ENCODE peak calls at places on chromosomes 13 and 19, in eight cellular contexts. One of them, this sample, is unnamed.

GRCh38 chr19:15249912-15250634 is 17.8 kb upstream of the EPHX3 start:
- DNase-seq in WERI-Rb-1: no peak
- DNase-seq in left lung: no peak
- DNase-seq in dorsolateral prefrontal cortex: no peak
- DNase-seq in adrenal gland: no peak
- DNase-seq in cardiac fibroblast: peak
- DNase-seq in epithelial cell of proximal tubule: no peak
- DNase-seq in tibial nerve: no peak
- DNase-seq in this sample: peak

GRCh38 chr19:9828551-9829063 is 889 bp downstream of the UBL5 start:
- DNase-seq in WERI-Rb-1: no peak
- DNase-seq in left lung: no peak
- DNase-seq in dorsolateral prefrontal cortex: no peak
- DNase-seq in adrenal gland: no peak
- DNase-seq in cardiac fibroblast: no peak
- DNase-seq in epithelial cell of proximal tubule: no peak
- DNase-seq in tibial nerve: no peak
- DNase-seq in this sample: no peak

GRCh38 chr13:39656325-39656677 is 839 bp downstream of the COG6 start:
- DNase-seq in WERI-Rb-1: no peak
- DNase-seq in left lung: no peak
- DNase-seq in dorsolateral prefrontal cortex: no peak
- DNase-seq in adrenal gland: no peak
- DNase-seq in cardiac fibroblast: peak
- DNase-seq in epithelial cell of proximal tubule: no peak
- DNase-seq in tibial nerve: no peak
- DNase-seq in this sample: peak

GRCh38 chr19:56507446-56508281 is at the start of gene ZNF471:
- DNase-seq in WERI-Rb-1: peak
- DNase-seq in left lung: peak
- DNase-seq in dorsolateral prefrontal cortex: peak
- DNase-seq in adrenal gland: peak
- DNase-seq in cardiac fibroblast: peak
- DNase-seq in epithelial cell of proximal tubule: peak
- DNase-seq in tibial nerve: peak
- DNase-seq in this sample: peak

GRCh38 chr19:41957838-41958366 is 1.2 kb downstream of the RABAC1 start:
- DNase-seq in WERI-Rb-1: peak
- DNase-seq in left lung: peak
- DNase-seq in dorsolateral prefrontal cortex: no peak
- DNase-seq in adrenal gland: peak
- DNase-seq in cardiac fibroblast: peak
- DNase-seq in epithelial cell of proximal tubule: peak
- DNase-seq in tibial nerve: no peak
- DNase-seq in this sample: peak

GRCh38 chr19:42202290-42202867 is 15.1 kb downstream of the DEDD2 start:
- DNase-seq in WERI-Rb-1: no peak
- DNase-seq in left lung: no peak
- DNase-seq in dorsolateral prefrontal cortex: no peak
- DNase-seq in adrenal gland: no peak
- DNase-seq in cardiac fibroblast: no peak
- DNase-seq in epithelial cell of proximal tubule: no peak
- DNase-seq in tibial nerve: no peak
- DNase-seq in this sample: no peak

GRCh38 chr19:16714702-16715294 is 4.8 kb upstream of the NWD1 start:
- DNase-seq in WERI-Rb-1: peak
- DNase-seq in left lung: peak
- DNase-seq in dorsolateral prefrontal cortex: peak
- DNase-seq in adrenal gland: peak
- DNase-seq in cardiac fibroblast: peak
- DNase-seq in epithelial cell of proximal tubule: no peak
- DNase-seq in tibial nerve: peak
- DNase-seq in this sample: peak

GRCh38 chr19:8488351-8488750 is 14.1 kb downstream of the PRAM1 start:
- DNase-seq in WERI-Rb-1: no peak
- DNase-seq in left lung: no peak
- DNase-seq in dorsolateral prefrontal cortex: no peak
- DNase-seq in adrenal gland: no peak
- DNase-seq in cardiac fibroblast: no peak
- DNase-seq in epithelial cell of proximal tubule: no peak
- DNase-seq in tibial nerve: no peak
- DNase-seq in this sample: no peak

GRCh38 chr13:28716511-28716910 is 2.3 kb downstream of the SLC46A3 start:
- DNase-seq in WERI-Rb-1: no peak
- DNase-seq in left lung: peak
- DNase-seq in dorsolateral prefrontal cortex: no peak
- DNase-seq in adrenal gland: peak
- DNase-seq in cardiac fibroblast: peak
- DNase-seq in epithelial cell of proximal tubule: peak
- DNase-seq in tibial nerve: no peak
- DNase-seq in this sample: peak

GRCh38 chr19:31334101-31334848 is 15.0 kb downstream of the TSHZ3 start:
- DNase-seq in WERI-Rb-1: no peak
- DNase-seq in left lung: no peak
- DNase-seq in dorsolateral prefrontal cortex: no peak
- DNase-seq in adrenal gland: no peak
- DNase-seq in cardiac fibroblast: peak
- DNase-seq in epithelial cell of proximal tubule: no peak
- DNase-seq in tibial nerve: no peak
- DNase-seq in this sample: peak

GRCh38 chr19:7088999-7089398 is 19.5 kb downstream of the ZNF557 start:
- DNase-seq in WERI-Rb-1: no peak
- DNase-seq in left lung: no peak
- DNase-seq in dorsolateral prefrontal cortex: no peak
- DNase-seq in adrenal gland: no peak
- DNase-seq in cardiac fibroblast: no peak
- DNase-seq in epithelial cell of proximal tubule: no peak
- DNase-seq in tibial nerve: no peak
- DNase-seq in this sample: no peak

GRCh38 chr19:46759817-46760333 is 13.6 kb upstream of the STRN4 start:
- DNase-seq in WERI-Rb-1: no peak
- DNase-seq in left lung: no peak
- DNase-seq in dorsolateral prefrontal cortex: no peak
- DNase-seq in adrenal gland: no peak
- DNase-seq in cardiac fibroblast: peak
- DNase-seq in epithelial cell of proximal tubule: no peak
- DNase-seq in tibial nerve: peak
- DNase-seq in this sample: peak

GRCh38 chr19:50896591-50897190 is 14.5 kb downstream of the KLK4 start:
- DNase-seq in WERI-Rb-1: peak
- DNase-seq in left lung: no peak
- DNase-seq in dorsolateral prefrontal cortex: no peak
- DNase-seq in adrenal gland: peak
- DNase-seq in cardiac fibroblast: peak
- DNase-seq in epithelial cell of proximal tubule: peak
- DNase-seq in tibial nerve: no peak
- DNase-seq in this sample: peak

GRCh38 chr19:11813801-11814706 is at the start of gene ZNF440:
- DNase-seq in WERI-Rb-1: peak
- DNase-seq in left lung: peak
- DNase-seq in dorsolateral prefrontal cortex: peak
- DNase-seq in adrenal gland: peak
- DNase-seq in cardiac fibroblast: peak
- DNase-seq in epithelial cell of proximal tubule: no peak
- DNase-seq in tibial nerve: peak
- DNase-seq in this sample: peak

GRCh38 chr13:29428310-29428991 is 167.0 kb downstream of the SLC7A1 start:
- DNase-seq in WERI-Rb-1: peak
- DNase-seq in left lung: no peak
- DNase-seq in dorsolateral prefrontal cortex: no peak
- DNase-seq in adrenal gland: no peak
- DNase-seq in cardiac fibroblast: no peak
- DNase-seq in epithelial cell of proximal tubule: no peak
- DNase-seq in tibial nerve: no peak
- DNase-seq in this sample: peak

DNA sequence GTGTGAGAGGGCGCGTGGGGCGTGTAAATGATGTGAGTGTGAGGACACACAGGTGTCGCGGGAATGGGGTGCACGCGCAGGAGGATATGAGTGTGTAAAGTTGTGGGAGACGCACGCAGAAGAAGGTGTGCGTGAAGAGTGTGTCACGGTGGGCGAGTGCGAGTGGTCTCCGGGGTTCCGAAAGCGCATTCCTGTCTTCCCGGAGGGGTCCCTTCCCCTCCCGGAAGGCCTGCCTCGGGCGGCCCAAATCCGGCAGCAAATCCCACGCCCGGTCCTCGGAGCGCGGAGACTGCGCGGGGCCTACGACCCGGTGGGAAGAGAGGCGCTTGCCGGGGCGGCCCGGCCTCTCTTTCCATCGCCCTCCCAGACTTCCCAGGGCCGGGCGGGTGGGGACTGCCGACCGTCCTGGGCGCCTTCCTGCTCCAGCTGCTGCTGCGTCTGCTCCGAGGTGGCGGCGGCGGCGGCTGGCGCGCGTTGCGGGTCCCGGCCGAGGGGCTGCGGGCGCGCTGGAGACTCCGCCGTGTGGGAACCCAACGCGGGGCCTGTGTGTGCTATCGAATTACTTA is 2.1 kb downstream of the ZIC5 start:
- DNase-seq in WERI-Rb-1: peak
- DNase-seq in left lung: no peak
- DNase-seq in dorsolateral prefrontal cortex: no peak
- DNase-seq in adrenal gland: no peak
- DNase-seq in cardiac fibroblast: no peak
- DNase-seq in epithelial cell of proximal tubule: no peak
- DNase-seq in tibial nerve: no peak
- DNase-seq in this sample: no peak
- H3K4me3 ChIP-seq in WERI-Rb-1: peak
- H3K4me3 ChIP-seq in left lung: no peak
- H3K4me3 ChIP-seq in dorsolateral prefrontal cortex: peak
- H3K4me3 ChIP-seq in adrenal gland: no peak
- H3K4me3 ChIP-seq in cardiac fibroblast: no peak
- H3K4me3 ChIP-seq in epithelial cell of proximal tubule: no peak
- H3K4me3 ChIP-seq in tibial nerve: peak
- H3K4me3 ChIP-seq in this sample: no peak

GRCh38 chr13:51118809-51119431 is 7.8 kb upstream of the C13orf42 start:
- DNase-seq in WERI-Rb-1: no peak
- DNase-seq in left lung: no peak
- DNase-seq in dorsolateral prefrontal cortex: no peak
- DNase-seq in adrenal gland: no peak
- DNase-seq in cardiac fibroblast: no peak
- DNase-seq in epithelial cell of proximal tubule: no peak
- DNase-seq in tibial nerve: no peak
- DNase-seq in this sample: no peak

GRCh38 chr13:51125495-51126226 is 14.6 kb upstream of the C13orf42 start:
- DNase-seq in WERI-Rb-1: peak
- DNase-seq in left lung: peak
- DNase-seq in dorsolateral prefrontal cortex: no peak
- DNase-seq in adrenal gland: peak
- DNase-seq in cardiac fibroblast: peak
- DNase-seq in epithelial cell of proximal tubule: no peak
- DNase-seq in tibial nerve: no peak
- DNase-seq in this sample: peak

GRCh38 chr13:51122868-51123267 is 11.8 kb upstream of the C13orf42 start:
- DNase-seq in WERI-Rb-1: peak
- DNase-seq in left lung: no peak
- DNase-seq in dorsolateral prefrontal cortex: no peak
- DNase-seq in adrenal gland: no peak
- DNase-seq in cardiac fibroblast: no peak
- DNase-seq in epithelial cell of proximal tubule: no peak
- DNase-seq in tibial nerve: no peak
- DNase-seq in this sample: no peak
- TF ChIP-seq CTCF in WERI-Rb-1: no peak
- TF ChIP-seq CTCF in left lung: no peak
- TF ChIP-seq CTCF in dorsolateral prefrontal cortex: no peak
- TF ChIP-seq CTCF in adrenal gland: no peak
- TF ChIP-seq CTCF in cardiac fibroblast: no peak
- TF ChIP-seq CTCF in epithelial cell of proximal tubule: no peak
- TF ChIP-seq CTCF in tibial nerve: no peak
- TF ChIP-seq CTCF in this sample: no peak

GRCh38 chr19:17942582-17943283 is 9.9 kb downstream of the CCDC124 start:
- DNase-seq in WERI-Rb-1: no peak
- DNase-seq in left lung: no peak
- DNase-seq in dorsolateral prefrontal cortex: no peak
- DNase-seq in adrenal gland: peak
- DNase-seq in cardiac fibroblast: no peak
- DNase-seq in epithelial cell of proximal tubule: no peak
- DNase-seq in tibial nerve: no peak
- DNase-seq in this sample: no peak
- H3K4me3 ChIP-seq in WERI-Rb-1: no peak
- H3K4me3 ChIP-seq in left lung: no peak
- H3K4me3 ChIP-seq in dorsolateral prefrontal cortex: no peak
- H3K4me3 ChIP-seq in adrenal gland: no peak
- H3K4me3 ChIP-seq in cardiac fibroblast: no peak
- H3K4me3 ChIP-seq in epithelial cell of proximal tubule: no peak
- H3K4me3 ChIP-seq in tibial nerve: no peak
- H3K4me3 ChIP-seq in this sample: peak

GRCh38 chr13:21176195-21176981 is at the start of the genes MRPL57 and SKA3:
- DNase-seq in WERI-Rb-1: peak
- DNase-seq in left lung: peak
- DNase-seq in dorsolateral prefrontal cortex: peak
- DNase-seq in adrenal gland: peak
- DNase-seq in cardiac fibroblast: peak
- DNase-seq in epithelial cell of proximal tubule: peak
- DNase-seq in tibial nerve: peak
- DNase-seq in this sample: peak

GRCh38 chr13:21175656-21176194 is 627 bp downstream of the SKA3 start:
- DNase-seq in WERI-Rb-1: no peak
- DNase-seq in left lung: no peak
- DNase-seq in dorsolateral prefrontal cortex: no peak
- DNase-seq in adrenal gland: no peak
- DNase-seq in cardiac fibroblast: peak
- DNase-seq in epithelial cell of proximal tubule: no peak
- DNase-seq in tibial nerve: no peak
- DNase-seq in this sample: no peak

GRCh38 chr13:21176982-21177284 is 475 bp downstream of the MRPL57 start:
- DNase-seq in WERI-Rb-1: no peak
- DNase-seq in left lung: no peak
- DNase-seq in dorsolateral prefrontal cortex: no peak
- DNase-seq in adrenal gland: no peak
- DNase-seq in cardiac fibroblast: no peak
- DNase-seq in epithelial cell of proximal tubule: no peak
- DNase-seq in tibial nerve: no peak
- DNase-seq in this sample: no peak

GRCh38 chr13:21181671-21182070 is 5.2 kb downstream of the MRPL57 start:
- DNase-seq in WERI-Rb-1: no peak
- DNase-seq in left lung: no peak
- DNase-seq in dorsolateral prefrontal cortex: no peak
- DNase-seq in adrenal gland: no peak
- DNase-seq in cardiac fibroblast: no peak
- DNase-seq in epithelial cell of proximal tubule: no peak
- DNase-seq in tibial nerve: no peak
- DNase-seq in this sample: no peak
- TF ChIP-seq CTCF in WERI-Rb-1: no peak
- TF ChIP-seq CTCF in left lung: no peak
- TF ChIP-seq CTCF in dorsolateral prefrontal cortex: no peak
- TF ChIP-seq CTCF in adrenal gland: no peak
- TF ChIP-seq CTCF in cardiac fibroblast: no peak
- TF ChIP-seq CTCF in epithelial cell of proximal tubule: no peak
- TF ChIP-seq CTCF in tibial nerve: no peak
- TF ChIP-seq CTCF in this sample: no peak

DNA sequence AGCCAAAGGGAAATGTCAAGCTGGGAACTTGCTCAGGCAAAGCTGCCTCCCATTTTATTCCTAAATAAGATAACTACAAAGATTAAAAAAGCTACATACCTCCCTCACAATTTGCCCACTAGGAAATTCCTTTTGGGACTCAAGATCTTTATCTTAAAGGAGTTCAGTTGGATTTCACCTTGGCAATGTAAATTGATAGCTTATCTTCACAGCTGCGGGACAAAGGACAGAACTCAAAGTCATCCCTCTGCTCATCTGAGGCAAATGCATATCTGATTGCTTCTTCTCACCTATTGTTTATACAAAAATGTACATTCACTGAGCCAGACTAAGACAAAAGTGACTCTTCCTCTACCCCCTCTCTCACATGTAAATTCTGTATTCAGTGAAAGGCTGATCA is 47.8 kb downstream of the FGF14 start:
- DNase-seq in WERI-Rb-1: no peak
- DNase-seq in left lung: no peak
- DNase-seq in dorsolateral prefrontal cortex: no peak
- DNase-seq in adrenal gland: no peak
- DNase-seq in cardiac fibroblast: no peak
- DNase-seq in epithelial cell of proximal tubule: no peak
- DNase-seq in tibial nerve: no peak
- DNase-seq in this sample: no peak
- H3K4me3 ChIP-seq in WERI-Rb-1: no peak
- H3K4me3 ChIP-seq in left lung: no peak
- H3K4me3 ChIP-seq in dorsolateral prefrontal cortex: no peak
- H3K4me3 ChIP-seq in adrenal gland: no peak
- H3K4me3 ChIP-seq in cardiac fibroblast: no peak
- H3K4me3 ChIP-seq in epithelial cell of proximal tubule: no peak
- H3K4me3 ChIP-seq in tibial nerve: no peak
- H3K4me3 ChIP-seq in this sample: no peak